ENCODE peak calls at places on chromosome 21, in nine cellular contexts. W is SHP77; T is NCI-H2029; A is cerebellar cortex; H is central memory CD4-positive, alpha-beta T cell; N is right atrium auricular region; P is 8988T; I is left cardiac atrium; M is heart left ventricle. O is an unnamed sample.

GRCh38 chr21:44490405-44490804 is 35.1 kb downstream of the LRRC3 start:
- DNase-seq in W (no peak), N (no peak), A (no peak), P (no peak), I (no peak), H (no peak), T (no peak), M (no peak), O (no peak)

GRCh38 chr21:26798856-26799751 is 46.1 kb downstream of the ADAMTS1 start:
- DNase-seq in H (no peak), T (peak; percentile 79), P (no peak), W (peak; percentile 69), I (no peak), N (no peak), A (no peak), M (no peak), O (no peak)

GRCh38 chr21:36839123-36839522 is 127.3 kb downstream of the HLCS start:
- DNase-seq in P (no peak), I (no peak), W (no peak), T (peak; percentile 51), H (no peak), M (no peak), N (no peak), A (no peak), O (no peak)

GRCh38 chr21:30935121-30935888 is 53.9 kb upstream of the KRTAP11-1 start:
- DNase-seq in A (no peak), P (no peak), H (no peak), M (no peak), W (no peak), T (no peak), N (no peak), I (no peak), O (no peak)

GRCh38 chr21:32867587-32867986 is 96.0 kb upstream of the PAXBP1 start:
- DNase-seq in T (no peak), A (no peak), H (no peak), N (no peak), M (no peak), I (no peak), P (no peak), W (no peak), O (no peak)

GRCh38 chr21:39648879-39649278 is 36.1 kb downstream of the B3GALT5 start:
- DNase-seq in P (no peak), I (no peak), A (no peak), W (no peak), N (no peak), M (no peak), T (no peak), H (no peak), O (no peak)

GRCh38 chr21:42157606-42158310 is 61.2 kb upstream of the ABCG1 start:
- DNase-seq in M (no peak), A (no peak), P (no peak), W (no peak), I (no peak), N (no peak), H (no peak), T (no peak), O (no peak)

GRCh38 chr21:45385549-45386050 is 19.4 kb upstream of the COL18A1 start:
- DNase-seq in W (no peak), H (no peak), T (no peak), P (no peak), A (no peak), I (peak; percentile 13), N (no peak), M (peak; percentile 26), O (no peak)

GRCh38 chr21:32329776-32330175 is 31.1 kb downstream of the MRAP start:
- DNase-seq in H (no peak), T (no peak), M (no peak), N (no peak), A (no peak), P (no peak), W (no peak), I (no peak), O (no peak)

GRCh38 chr21:45612096-45613019 is 31.2 kb upstream of the PCBP3 start:
- DNase-seq in N (no peak), P (no peak), T (no peak), I (no peak), W (peak; percentile 74), A (peak; percentile 85), H (no peak), M (no peak), O (no peak)

GRCh38 chr21:42721341-42721824 is 68.0 kb downstream of the PDE9A start:
- DNase-seq in H (no peak), I (peak; percentile 48), M (peak; percentile 39), N (no peak), T (no peak), W (no peak), P (no peak), A (no peak), O (no peak)

GRCh38 chr21:41767606-41768370 is 936 bp upstream of the RIPK4 start:
- DNase-seq in I (no peak), A (no peak), T (no peak), W (no peak), N (no peak), P (no peak), H (no peak), M (no peak), O (peak; percentile 55)

GRCh38 chr21:41926068-41926806 is 27.6 kb downstream of the C2CD2 start:
- DNase-seq in P (no peak), M (no peak), W (no peak), T (peak; percentile 48), I (no peak), N (no peak), H (peak; percentile 54), A (no peak), O (peak; percentile 84)

GRCh38 chr21:31592501-31592900 is 67.0 kb upstream of the SOD1 start:
- DNase-seq in N (no peak), T (no peak), P (no peak), W (no peak), A (no peak), H (no peak), I (no peak), M (no peak), O (no peak)

GRCh38 chr21:31354604-31355443 is 10.8 kb upstream of the TIAM1 start:
- DNase-seq in M (no peak), T (no peak), H (peak; percentile 85), N (no peak), A (no peak), P (no peak), I (no peak), W (no peak), O (no peak)

GRCh38 chr21:15692711-15693110 is 37.1 kb upstream of the USP25 start:
- DNase-seq in T (no peak), N (no peak), W (no peak), P (no peak), H (no peak), A (no peak), M (no peak), I (no peak), O (no peak)

GRCh38 chr21:43911015-43911934 is 46.3 kb downstream of the AGPAT3 start:
- DNase-seq in A (no peak), W (no peak), H (no peak), M (peak; percentile 61), T (no peak), I (no peak), N (no peak), P (no peak), O (no peak)

GRCh38 chr21:38805282-38806152 is at the start of gene ETS2:
- DNase-seq in I (peak; percentile 92), M (peak; percentile 95), A (peak; percentile 85), H (peak; percentile 60), N (peak; percentile 91), T (peak; percentile 98), P (peak; percentile 58), W (peak; percentile 95), O (peak; percentile 60)

GRCh38 chr21:40615503-40616376 is 231.2 kb downstream of the DSCAM start:
- DNase-seq in T (no peak), H (no peak), M (no peak), P (no peak), N (no peak), W (no peak), A (no peak), I (no peak), O (peak; percentile 83)

GRCh38 chr21:36693144-36694040 is 5.5 kb upstream of the SIM2 start:
- DNase-seq in P (no peak), W (no peak), T (no peak), H (no peak), N (no peak), I (no peak), M (no peak), A (no peak), O (no peak)

GRCh38 chr21:31733521-31734149 is 1.7 kb upstream of the SCAF4 start:
- DNase-seq in P (no peak), H (no peak), T (no peak), M (no peak), W (no peak), I (no peak), N (no peak), A (no peak), O (no peak)

GRCh38 chr21:16250282-16250681 is 520.5 kb downstream of the USP25 start:
- DNase-seq in N (no peak), H (no peak), T (no peak), P (no peak), A (no peak), M (no peak), I (no peak), W (no peak), O (no peak)

GRCh38 chr21:42319368-42319767 is 4.2 kb upstream of the TFF3 start:
- DNase-seq in N (peak; percentile 52), A (no peak), H (no peak), M (no peak), T (no peak), P (no peak), I (no peak), W (peak; percentile 25), O (no peak)

GRCh38 chr21:41985662-41986416 is 24.3 kb downstream of the ZBTB21 start:
- DNase-seq in P (no peak), A (no peak), M (no peak), I (no peak), T (no peak), W (no peak), H (no peak), N (no peak), O (no peak)

GRCh38 chr21:36565616-36566015 is 85.7 kb upstream of the CLDN14 start:
- DNase-seq in A (no peak), P (no peak), W (no peak), I (no peak), M (no peak), N (peak; percentile 9), T (no peak), H (no peak), O (no peak)

GRCh38 chr21:33042812-33043211 is 17.1 kb downstream of the OLIG2 start:
- DNase-seq in H (no peak), P (no peak), M (no peak), A (no peak), T (no peak), N (no peak), I (no peak), W (no peak), O (peak; percentile 44)

GRCh38 chr21:45735259-45736000 is 91.9 kb downstream of the PCBP3 start:
- DNase-seq in T (no peak), H (no peak), N (no peak), I (no peak), P (no peak), M (no peak), W (no peak), A (no peak), O (no peak)

GRCh38 chr21:42684109-42684916 is 30.9 kb downstream of the PDE9A start:
- DNase-seq in T (no peak), M (no peak), I (no peak), N (no peak), W (no peak), P (no peak), H (peak; percentile 58), A (peak; percentile 41), O (no peak)

GRCh38 chr21:32929633-32930038 is 96.1 kb upstream of the OLIG2 start:
- DNase-seq in P (no peak), I (no peak), M (no peak), T (no peak), N (no peak), A (no peak), H (no peak), W (no peak), O (no peak)

GRCh38 chr21:23725576-23725975 is 1881.7 kb downstream of the MRPL39 start:
- DNase-seq in N (no peak), H (no peak), W (no peak), A (no peak), I (no peak), P (no peak), T (no peak), M (no peak), O (no peak)

O was measured in DMS79 treated with DMSO at 0.1 percent for 48 hours.